ENCODE peak calls at places on chromosomes 13 and 19, in ten cellular contexts. I, T, C, K, X, U, E, A, H and N are unnamed samples.

GRCh38 chr19:8593931-8594330 is 16.6 kb downstream of the ADAMTS10 start:
- DNase-seq in I (no peak), T (no peak), C (no peak), K (no peak), X (no peak), U (no peak), E (no peak), A (no peak), H (peak), N (no peak)

GRCh38 chr19:42246143-42246868 is 3.9 kb upstream of the GSK3A start:
- DNase-seq in I (peak), T (no peak), C (no peak), K (peak), X (peak), U (peak), E (peak), A (peak), H (peak), N (no peak)

GRCh38 chr13:110841406-110841805 is 73.5 kb downstream of the ANKRD10 start:
- DNase-seq in I (no peak), T (no peak), C (no peak), K (no peak), X (no peak), U (no peak), E (no peak), A (no peak), H (no peak), N (no peak)

GRCh38 chr19:41893899-41894298 is 10.9 kb downstream of the ARHGEF1 start:
- DNase-seq in I (no peak), T (no peak), C (no peak), K (no peak), X (no peak), U (no peak), E (no peak), A (no peak), H (no peak), N (no peak)

GRCh38 chr19:49361438-49362047 is 673 bp downstream of the TEAD2 start:
- DNase-seq in I (peak), T (peak), C (peak), K (peak), X (peak), U (peak), E (peak), A (peak), H (peak), N (peak)

GRCh38 chr13:44668707-44669106 is 92.6 kb upstream of the TSC22D1 start:
- DNase-seq in I (no peak), T (no peak), C (no peak), K (no peak), X (no peak), U (no peak), E (no peak), A (no peak), H (no peak), N (no peak)

GRCh38 chr19:13082192-13083007 is 20.3 kb downstream of the LYL1 start:
- DNase-seq in I (no peak), T (no peak), C (no peak), K (no peak), X (no peak), U (peak), E (no peak), A (no peak), H (peak), N (no peak)

GRCh38 chr13:77207943-77208342 is 119.0 kb downstream of the MYCBP2 start:
- DNase-seq in I (no peak), T (no peak), C (no peak), K (no peak), X (no peak), U (peak), E (no peak), A (no peak), H (peak), N (no peak)

GRCh38 chr13:73195091-73195490 is 136.3 kb downstream of the KLF5 start:
- DNase-seq in I (no peak), T (no peak), C (no peak), K (no peak), X (no peak), U (no peak), E (no peak), A (no peak), H (no peak), N (no peak)

GRCh38 chr13:100131863-100132574 is 43.1 kb downstream of the PCCA start:
- DNase-seq in I (no peak), T (no peak), C (no peak), K (no peak), X (no peak), U (peak), E (no peak), A (no peak), H (peak), N (no peak)

GRCh38 chr13:108728370-108728769 is 99.0 kb downstream of the MYO16 start:
- DNase-seq in I (no peak), T (no peak), C (no peak), K (no peak), X (no peak), U (no peak), E (no peak), A (no peak), H (no peak), N (no peak)

DNA sequence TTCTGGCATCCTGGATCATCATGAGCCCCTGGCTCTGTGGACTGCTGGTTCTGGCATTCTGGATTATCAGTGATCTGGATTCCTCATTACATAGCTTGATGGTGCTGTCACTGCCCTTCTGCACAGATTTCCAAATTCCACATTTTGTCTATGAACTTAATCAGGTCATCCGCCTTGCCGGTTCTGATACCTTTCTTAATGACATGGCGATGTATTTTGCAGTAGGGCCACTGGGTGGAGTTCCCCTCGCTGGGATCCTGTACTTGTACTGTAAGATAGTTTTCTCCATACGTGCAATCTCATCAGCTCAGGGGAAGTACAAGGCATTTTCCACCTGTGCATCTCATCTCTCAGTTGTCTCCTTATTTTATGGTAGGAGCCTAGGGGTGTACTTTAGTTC is 24.4 kb upstream of the OR7C2 start:
- DNase-seq in I (no peak), T (no peak), C (no peak), K (no peak), X (no peak), U (no peak), E (no peak), A (no peak), H (no peak), N (no peak)
- TF ChIP-seq CTCF in I (no peak), T (no peak), C (no peak), K (no peak), X (no peak), U (no peak), E (no peak), A (no peak), H (no peak), N (no peak)

DNA sequence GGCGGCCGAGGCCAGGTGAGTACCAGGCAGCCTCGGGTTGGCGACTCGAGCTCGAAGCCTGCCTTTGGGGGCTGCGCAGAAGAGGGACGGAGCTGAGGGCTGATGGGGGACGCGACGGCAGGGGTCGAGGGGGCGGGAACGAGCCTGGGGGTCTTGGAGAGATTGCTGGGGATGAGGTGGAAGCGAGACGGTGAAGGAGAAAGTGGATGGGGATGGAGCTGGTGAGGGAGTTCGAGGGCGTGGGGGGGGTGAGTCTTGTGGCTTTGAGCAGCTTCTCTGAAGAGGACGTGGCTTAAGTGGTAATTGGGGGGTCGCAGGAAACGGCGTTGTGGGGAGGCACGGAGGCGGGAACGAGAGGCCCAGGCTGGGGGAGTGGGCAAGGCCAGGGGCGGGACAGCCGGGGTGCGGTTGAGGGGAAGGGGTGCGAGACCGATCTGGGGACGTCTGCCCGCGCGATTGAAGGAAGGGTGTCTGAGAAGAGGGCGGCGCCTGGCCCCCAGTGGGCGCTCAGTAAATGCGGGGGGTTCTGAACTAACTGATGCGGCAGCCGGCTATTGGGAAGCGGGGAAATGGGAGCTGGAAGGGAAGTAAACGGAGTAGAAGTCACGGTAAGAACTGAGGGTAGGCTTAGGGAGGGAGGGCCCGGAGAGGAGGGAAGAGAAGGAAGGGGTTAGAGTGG is 422 bp downstream of the MYO9B start:
- DNase-seq in I (peak), T (no peak), C (no peak), K (no peak), X (peak), U (peak), E (no peak), A (peak), H (no peak), N (no peak)
- TF ChIP-seq CTCF in I (no peak), T (no peak), C (no peak), K (no peak), X (no peak), U (no peak), E (no peak), A (no peak), H (no peak), N (no peak)

GRCh38 chr19:7327802-7328201 is 20.9 kb upstream of the ARHGEF18 start:
- DNase-seq in I (no peak), T (no peak), C (no peak), K (no peak), X (no peak), U (no peak), E (no peak), A (peak), H (no peak), N (no peak)

GRCh38 chr19:7331446-7331845 is 17.3 kb upstream of the ARHGEF18 start:
- DNase-seq in I (no peak), T (no peak), C (no peak), K (no peak), X (no peak), U (no peak), E (no peak), A (no peak), H (no peak), N (no peak)

GRCh38 chr19:7328647-7329046 is 20.1 kb upstream of the ARHGEF18 start:
- DNase-seq in I (no peak), T (no peak), C (no peak), K (no peak), X (no peak), U (no peak), E (no peak), A (peak), H (no peak), N (no peak)

DNA sequence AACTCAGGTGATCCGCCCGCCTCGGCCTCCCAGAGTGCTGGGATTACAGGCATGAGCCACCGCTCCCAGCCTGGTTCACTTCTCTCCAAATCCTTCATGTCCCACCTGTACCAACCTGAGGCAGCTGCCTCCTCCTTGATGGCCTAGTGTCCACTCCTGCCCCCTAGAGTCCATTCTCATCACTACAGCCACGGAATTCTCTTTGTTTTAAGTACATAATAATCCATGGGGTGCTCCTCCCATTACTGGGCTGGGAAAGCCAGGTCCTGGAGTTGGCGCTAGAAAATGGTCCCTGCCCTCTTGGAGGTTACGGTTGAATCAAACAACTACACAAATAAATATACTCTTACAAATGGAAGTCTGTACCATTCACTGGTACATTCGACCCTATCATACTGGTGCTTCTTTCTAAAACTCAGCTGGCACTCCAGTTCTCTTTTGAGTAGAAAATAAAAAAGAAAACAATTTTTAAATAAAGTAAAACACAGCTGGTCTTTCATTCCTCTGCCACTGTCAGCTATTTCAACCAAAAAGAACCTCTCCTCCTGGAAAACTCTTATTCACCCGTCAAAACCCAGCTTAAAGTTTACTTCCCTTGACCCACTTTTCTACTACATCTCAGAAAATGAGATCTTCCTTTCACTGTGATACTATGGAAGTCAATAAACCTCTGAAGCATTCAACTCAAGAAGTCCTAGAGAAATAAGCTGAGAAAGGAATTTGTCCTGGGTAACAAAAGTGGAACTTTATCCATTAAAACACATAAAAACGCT is 22.4 kb upstream of the ARHGEF18 start:
- DNase-seq in I (no peak), T (no peak), C (no peak), K (no peak), X (peak), U (peak), E (no peak), A (peak), H (peak), N (no peak)
- TF ChIP-seq CTCF in I (peak), T (no peak), C (peak), K (no peak), X (peak), U (peak), E (peak), A (no peak), H (peak), N (peak)

DNA sequence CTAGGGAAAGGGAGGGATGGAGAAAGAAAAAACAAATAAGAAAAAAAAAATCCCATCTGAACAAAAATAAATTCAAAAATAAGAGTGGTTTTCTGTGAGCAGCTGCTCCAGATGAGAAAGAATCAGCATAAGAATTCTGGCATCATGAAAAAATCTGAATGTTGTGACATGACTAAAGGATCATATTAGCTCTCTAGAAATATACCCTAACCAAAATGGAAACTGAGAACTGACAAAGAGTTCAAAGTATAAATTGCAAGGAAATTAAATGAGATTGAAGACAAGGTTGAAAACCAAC is 579.0 kb downstream of the UQCRFS1 start:
- DNase-seq in I (no peak), T (no peak), C (no peak), K (no peak), X (no peak), U (no peak), E (no peak), A (no peak), H (no peak), N (no peak)
- TF ChIP-seq CTCF in I (no peak), T (no peak), C (peak), K (no peak), X (no peak), U (no peak), E (no peak), A (no peak), H (no peak), N (no peak)

DNA sequence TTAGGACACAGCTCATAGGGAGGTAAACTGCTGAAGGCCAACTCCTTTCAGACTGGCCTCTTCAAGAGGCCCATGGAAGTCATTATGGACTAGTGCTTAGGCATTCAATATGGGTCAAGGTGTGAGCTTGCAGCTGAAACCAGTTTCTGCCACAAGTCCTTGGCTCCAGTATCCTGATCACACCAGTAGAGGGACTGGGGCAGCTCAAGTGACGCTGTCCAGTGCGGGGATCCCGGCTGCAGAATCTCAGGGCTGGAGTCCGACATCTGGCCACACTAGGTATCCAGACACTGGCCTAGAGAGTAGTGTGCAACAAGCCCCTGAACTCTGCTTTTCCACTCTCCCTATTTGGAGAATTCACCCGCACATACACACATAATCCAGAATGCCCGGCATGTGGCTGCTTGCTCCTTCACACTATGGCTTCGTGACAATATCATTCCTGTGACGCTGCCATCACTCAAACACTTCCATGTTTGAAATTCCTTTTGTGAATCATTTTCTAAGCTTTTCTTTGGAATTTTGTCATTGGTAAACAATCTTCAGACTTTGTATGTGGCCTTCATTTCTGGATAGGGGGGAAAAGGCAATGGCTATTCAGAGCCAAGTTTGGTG is 425.1 kb downstream of the EFNB2 start:
- DNase-seq in I (no peak), T (no peak), C (no peak), K (no peak), X (no peak), U (no peak), E (no peak), A (no peak), H (no peak), N (no peak)
- TF ChIP-seq CTCF in I (no peak), T (no peak), C (no peak), K (no peak), X (no peak), U (no peak), E (no peak), A (no peak), H (no peak), N (no peak)

GRCh38 chr19:38384209-38385027 is 3.4 kb downstream of the GGN start:
- DNase-seq in I (no peak), T (no peak), C (no peak), K (no peak), X (no peak), U (no peak), E (no peak), A (no peak), H (no peak), N (no peak)
- TF ChIP-seq CTCF in I (no peak), T (no peak), C (peak), K (no peak), X (no peak), U (peak), E (no peak), A (no peak), H (peak), N (peak)

GRCh38 chr19:7492142-7493055 is 3.6 kb upstream of the PEX11G start:
- DNase-seq in I (no peak), T (no peak), C (no peak), K (no peak), X (no peak), U (peak), E (no peak), A (no peak), H (peak), N (no peak)

GRCh38 chr19:7488736-7489353 is at the start of gene PEX11G:
- DNase-seq in I (peak), T (peak), C (peak), K (peak), X (peak), U (peak), E (peak), A (peak), H (peak), N (peak)

GRCh38 chr19:7489609-7490044 is 792 bp upstream of the PEX11G start:
- DNase-seq in I (no peak), T (no peak), C (no peak), K (no peak), X (peak), U (no peak), E (no peak), A (no peak), H (no peak), N (no peak)

GRCh38 chr19:7497292-7497691 is 8.5 kb upstream of the PEX11G start:
- DNase-seq in I (no peak), T (no peak), C (no peak), K (no peak), X (no peak), U (no peak), E (no peak), A (no peak), H (no peak), N (no peak)

DNA sequence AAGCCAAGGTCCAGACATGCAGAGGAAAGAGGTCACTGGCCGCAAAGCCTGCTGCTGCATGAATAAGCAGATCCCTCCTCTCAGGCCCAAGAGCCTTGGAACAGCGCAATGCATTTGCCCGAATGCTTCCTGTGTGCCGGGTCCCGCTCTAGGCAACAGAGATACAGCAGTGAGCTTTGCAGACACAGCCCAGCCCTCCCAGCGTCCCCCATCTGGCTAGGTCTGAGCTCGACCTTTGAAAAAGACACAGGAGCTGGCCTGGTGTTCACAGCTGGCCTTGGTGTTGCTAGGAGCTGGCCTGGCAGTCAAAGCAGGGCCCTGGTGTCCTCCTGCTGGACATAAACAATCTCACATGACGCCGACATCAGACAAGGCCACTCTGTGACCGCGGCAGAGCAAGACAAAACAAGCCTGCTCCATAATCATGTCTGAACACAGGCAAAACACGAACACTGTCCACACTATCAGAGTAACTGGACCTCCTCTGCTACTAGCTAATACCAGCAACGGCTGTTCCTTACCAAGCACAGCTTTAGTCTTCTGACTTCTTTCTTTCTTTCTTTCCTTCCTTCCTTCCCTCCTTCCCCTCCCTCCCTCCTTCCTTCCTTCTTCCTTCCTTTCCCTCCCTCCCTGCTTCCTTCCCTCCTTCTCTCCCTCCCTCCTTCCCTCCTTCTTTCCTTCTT is 5.7 kb upstream of the PEX11G start:
- DNase-seq in I (peak), T (no peak), C (peak), K (no peak), X (no peak), U (peak), E (no peak), A (peak), H (peak), N (no peak)
- TF ChIP-seq CTCF in I (no peak), T (no peak), C (peak), K (no peak), X (peak), U (peak), E (no peak), A (no peak), H (no peak), N (peak)